ENCODE peak calls at places on chromosomes 16 and 17, in six cellular contexts. B is astrocyte of the cerebellum, S is upper lobe of right lung, Q is GM13976, G is H9, D is AG04449. C is an unnamed sample.

GRCh38 chr17:56324676-56325075 is 171.4 kb downstream of the ANKFN1 start:
- DNase-seq in D (no peak), S (no peak), B (no peak), G (no peak), Q (no peak), C (no peak)

GRCh38 chr16:80369559-80369958 is 171.2 kb upstream of the DYNLRB2 start:
- DNase-seq in Q (no peak), B (peak; percentile 55), D (peak; percentile 10), S (no peak), G (peak; percentile 61), C (no peak)

GRCh38 chr17:40666366-40666765 is 1.4 kb upstream of the KRT222 start:
- DNase-seq in S (no peak), Q (no peak), D (no peak), G (no peak), B (no peak), C (no peak)

GRCh38 chr16:67155305-67156145 is 4.2 kb downstream of the TRADD start:
- DNase-seq in Q (peak; percentile 92), D (no peak), G (peak; percentile 85), S (peak; percentile 89), B (peak; percentile 38), C (no peak)

GRCh38 chr17:30312218-30312617 is 20.5 kb upstream of the BLMH start:
- DNase-seq in B (no peak), Q (no peak), S (no peak), G (no peak), D (no peak), C (no peak)

GRCh38 chr16:69100046-69100765 is 5.2 kb upstream of the HAS3 start:
- DNase-seq in G (no peak), B (no peak), Q (no peak), S (peak; percentile 66), D (no peak), C (no peak)

GRCh38 chr16:85306071-85306792 is 194.0 kb upstream of the CIBAR2 start:
- DNase-seq in S (peak; percentile 97), D (no peak), Q (peak; percentile 88), G (peak; percentile 60), B (no peak), C (peak; percentile 93)

GRCh38 chr17:52064791-52065211 is 93.7 kb downstream of the CA10 start:
- DNase-seq in D (peak; percentile 29), S (no peak), Q (no peak), G (no peak), B (no peak), C (no peak)

GRCh38 chr17:10713336-10713735 is 15.9 kb downstream of the ADPRM start:
- DNase-seq in G (no peak), B (no peak), D (no peak), Q (no peak), S (no peak), C (no peak)

GRCh38 chr16:15461376-15461775 is 27.0 kb downstream of the BMERB1 start:
- DNase-seq in Q (no peak), G (no peak), B (peak; percentile 27), D (no peak), S (no peak), C (no peak)

GRCh38 chr17:27631897-27632725 is 1.1 kb downstream of the LGALS9 start:
- DNase-seq in G (no peak), D (no peak), Q (peak; percentile 54), B (no peak), S (no peak), C (no peak)
- TF ChIP-seq CTCF in G (peak; percentile 14), D (no peak), Q (peak; percentile 38), B (no peak), S (no peak), C (no peak)

GRCh38 chr17:77753246-77753645 is 205.3 kb upstream of the TNRC6C start:
- DNase-seq in S (peak; percentile 17), G (no peak), B (no peak), Q (no peak), D (no peak), C (no peak)
- TF ChIP-seq CTCF in S (no peak), G (no peak), B (no peak), Q (no peak), D (no peak), C (no peak)

GRCh38 chr17:16352303-16352837 is 899 bp downstream of the CENPV start:
- DNase-seq in G (peak; percentile 76), B (no peak), Q (peak; percentile 54), D (no peak), S (peak; percentile 65), C (no peak)

GRCh38 chr17:16353702-16354174 is 469 bp upstream of the CENPV start:
- DNase-seq in B (no peak), G (no peak), S (no peak), D (no peak), Q (no peak), C (peak; percentile 67)

GRCh38 chr17:16354585-16354984 is 1.3 kb upstream of the CENPV start:
- DNase-seq in B (no peak), D (no peak), Q (no peak), G (peak; percentile 54), S (peak; percentile 18), C (peak; percentile 40)

GRCh38 chr17:16351831-16352230 is 1.4 kb downstream of the CENPV start:
- DNase-seq in Q (no peak), D (peak; percentile 24), G (no peak), B (no peak), S (no peak), C (no peak)

GRCh38 chr17:16352838-16353701 is at the start of gene CENPV:
- DNase-seq in Q (peak; percentile 87), D (no peak), S (peak; percentile 79), B (no peak), G (peak; percentile 96), C (peak; percentile 67)
- TF ChIP-seq CTCF in Q (peak; percentile 52), D (no peak), S (no peak), B (no peak), G (no peak), C (no peak)

GRCh38 chr17:63483038-63483437 is 6.2 kb downstream of the ACE start:
- DNase-seq in B (no peak), D (no peak), Q (no peak), G (no peak), S (no peak), C (peak; percentile 26)

GRCh38 chr17:63481488-63481870 is 4.6 kb downstream of the ACE start:
- DNase-seq in Q (no peak), B (no peak), S (no peak), G (no peak), D (no peak), C (no peak)

GRCh38 chr17:63486317-63487013 is 9.6 kb downstream of the ACE start:
- DNase-seq in B (no peak), Q (no peak), D (no peak), S (no peak), G (no peak), C (no peak)

GRCh38 chr17:63482509-63482908 is 5.6 kb downstream of the ACE start:
- DNase-seq in S (no peak), B (no peak), G (no peak), D (no peak), Q (no peak), C (peak; percentile 39)

GRCh38 chr17:63483655-63484575 is 7.1 kb downstream of the ACE start:
- DNase-seq in G (no peak), Q (no peak), B (no peak), D (no peak), S (no peak), C (no peak)
- TF ChIP-seq CTCF in G (no peak), Q (no peak), B (no peak), D (no peak), S (no peak), C (no peak)

GRCh38 chr17:8900626-8901585 is 33.4 kb upstream of the PIK3R6 start:
- DNase-seq in B (no peak), S (no peak), D (no peak), G (peak; percentile 36), Q (no peak), C (no peak)
- TF ChIP-seq CTCF in B (no peak), S (no peak), D (no peak), G (peak; percentile 40), Q (no peak), C (no peak)

GRCh38 chr17:1576500-1576899 is 13.9 kb upstream of the PITPNA start:
- DNase-seq in B (no peak), G (no peak), S (no peak), D (no peak), Q (no peak), C (no peak)

GRCh38 chr17:1573932-1574696 is 11.5 kb upstream of the PITPNA start:
- DNase-seq in G (peak; percentile 93), D (no peak), B (peak; percentile 32), S (peak; percentile 94), Q (peak; percentile 94), C (peak; percentile 90)

GRCh38 chr17:1577186-1577585 is 14.6 kb upstream of the PITPNA start:
- DNase-seq in B (peak; percentile 90), Q (no peak), S (peak; percentile 97), D (peak; percentile 55), G (peak; percentile 83), C (peak; percentile 95)

GRCh38 chr17:1577657-1578428 is 15.3 kb upstream of the PITPNA start:
- DNase-seq in G (no peak), D (no peak), B (no peak), S (no peak), Q (no peak), C (no peak)

DNA sequence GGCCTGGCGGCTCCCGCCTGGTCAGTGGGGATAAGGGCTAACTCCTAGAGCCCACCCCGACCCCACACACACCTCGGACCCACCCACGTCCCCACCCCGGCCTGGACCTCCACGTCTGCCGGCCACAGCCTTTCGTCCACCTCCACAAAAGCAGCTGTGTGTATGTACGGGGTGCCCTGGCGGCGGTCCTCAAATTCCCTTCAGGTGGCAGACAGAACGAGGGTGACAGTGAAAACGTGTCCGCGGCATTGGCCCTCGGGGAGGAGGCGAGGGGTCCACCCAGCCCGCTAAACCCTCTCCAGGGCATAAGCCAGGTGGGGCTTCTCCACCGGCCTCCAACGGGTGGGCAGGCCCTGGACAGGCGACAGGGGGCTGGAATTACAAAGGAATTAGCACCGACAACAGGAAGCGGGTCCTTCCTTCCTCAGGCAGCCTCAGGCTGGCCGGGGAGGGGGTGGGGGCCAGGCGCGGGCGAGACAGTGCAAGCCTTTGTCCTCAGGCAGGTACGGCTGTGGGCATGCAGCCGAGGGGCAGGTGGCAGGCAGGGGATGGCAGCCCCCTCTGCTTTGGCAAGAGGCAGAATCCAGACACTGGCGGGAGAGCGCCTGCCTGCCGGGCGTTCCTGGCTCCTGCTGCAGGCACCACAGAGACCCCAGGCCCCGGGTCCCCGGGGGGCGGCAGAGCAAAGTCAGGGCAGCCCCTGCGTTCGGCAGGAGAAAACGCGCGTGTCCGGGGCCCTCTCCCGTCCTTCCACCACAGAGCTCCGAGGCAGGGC is 12.3 kb upstream of the PITPNA start:
- DNase-seq in D (no peak), G (peak; percentile 90), S (peak; percentile 72), B (no peak), Q (peak; percentile 50), C (no peak)
- TF ChIP-seq CTCF in D (no peak), G (peak; percentile 16), S (peak; percentile 2), B (no peak), Q (no peak), C (peak; percentile 4)

GRCh38 chr16:11510178-11510973 is 76.3 kb downstream of the LITAF start:
- DNase-seq in B (no peak), G (no peak), Q (no peak), S (no peak), D (no peak), C (no peak)

GRCh38 chr16:11507350-11507749 is 79.4 kb downstream of the LITAF start:
- DNase-seq in Q (no peak), D (no peak), B (no peak), S (no peak), G (no peak), C (no peak)

GRCh38 chr16:11507991-11508390 is 78.7 kb downstream of the LITAF start:
- DNase-seq in D (no peak), B (no peak), S (no peak), Q (no peak), G (no peak), C (no peak)

GRCh38 chr16:11503566-11503965 is 83.2 kb downstream of the LITAF start:
- DNase-seq in Q (no peak), S (no peak), G (no peak), B (no peak), D (no peak), C (no peak)

GRCh38 chr16:11506816-11507305 is 79.9 kb downstream of the LITAF start:
- DNase-seq in S (no peak), D (no peak), G (no peak), B (no peak), Q (no peak), C (no peak)
- TF ChIP-seq CTCF in S (no peak), D (no peak), G (no peak), B (no peak), Q (no peak), C (no peak)